ENCODE peak calls at places on chromosomes 16 and 17, in nine cellular contexts. V is breast epithelium, N is spleen, W is stomach, L is sigmoid colon, A is adrenal gland, X is right lobe of liver, P is esophagus squamous epithelium, K is GM12891. E is an unnamed sample.

GRCh38 chr16:69077251-69077650 is 28.2 kb upstream of the HAS3 start:
- DNase-seq in V (no peak), N (no peak), W (no peak), L (no peak), A (no peak), X (no peak), P (no peak), K (no peak), E (peak)

GRCh38 chr17:37447641-37448040 is 41.0 kb downstream of the TADA2A start:
- DNase-seq in V (no peak), N (no peak), W (no peak), L (no peak), A (no peak), X (no peak), P (no peak), K (no peak), E (peak)

GRCh38 chr17:74599023-74599399 is 6.9 kb upstream of the CD300LD start:
- DNase-seq in V (no peak), N (no peak), W (no peak), L (no peak), A (no peak), X (no peak), P (no peak), K (no peak), E (no peak)

GRCh38 chr17:31412511-31412910 is 21.0 kb downstream of the RAB11FIP4 start:
- DNase-seq in V (no peak), N (peak), W (no peak), L (peak), A (no peak), X (no peak), P (no peak), K (no peak), E (no peak)

GRCh38 chr16:57723170-57723569 is 12.4 kb upstream of the KATNB1 start:
- DNase-seq in V (no peak), N (peak), W (no peak), L (no peak), A (no peak), X (no peak), P (no peak), K (no peak), E (no peak)

GRCh38 chr17:43645765-43646481 is 15.8 kb downstream of the MEOX1 start:
- DNase-seq in V (peak), N (peak), W (peak), L (peak), A (peak), X (no peak), P (no peak), K (no peak), E (no peak)

GRCh38 chr16:35713762-35714650 is 2254.6 kb downstream of the TP53TG3F start:
- DNase-seq in V (no peak), N (no peak), W (no peak), L (no peak), A (no peak), X (peak), P (no peak), K (no peak), E (no peak)

GRCh38 chr16:49592507-49593422 is 219.2 kb downstream of the C16orf78 start:
- DNase-seq in V (no peak), N (peak), W (peak), L (no peak), A (peak), X (peak), P (no peak), K (peak), E (peak)

GRCh38 chr17:35094902-35095301 is 24.8 kb downstream of the RAD51D start:
- DNase-seq in V (no peak), N (no peak), W (no peak), L (no peak), A (no peak), X (no peak), P (no peak), K (no peak), E (peak)

DNA sequence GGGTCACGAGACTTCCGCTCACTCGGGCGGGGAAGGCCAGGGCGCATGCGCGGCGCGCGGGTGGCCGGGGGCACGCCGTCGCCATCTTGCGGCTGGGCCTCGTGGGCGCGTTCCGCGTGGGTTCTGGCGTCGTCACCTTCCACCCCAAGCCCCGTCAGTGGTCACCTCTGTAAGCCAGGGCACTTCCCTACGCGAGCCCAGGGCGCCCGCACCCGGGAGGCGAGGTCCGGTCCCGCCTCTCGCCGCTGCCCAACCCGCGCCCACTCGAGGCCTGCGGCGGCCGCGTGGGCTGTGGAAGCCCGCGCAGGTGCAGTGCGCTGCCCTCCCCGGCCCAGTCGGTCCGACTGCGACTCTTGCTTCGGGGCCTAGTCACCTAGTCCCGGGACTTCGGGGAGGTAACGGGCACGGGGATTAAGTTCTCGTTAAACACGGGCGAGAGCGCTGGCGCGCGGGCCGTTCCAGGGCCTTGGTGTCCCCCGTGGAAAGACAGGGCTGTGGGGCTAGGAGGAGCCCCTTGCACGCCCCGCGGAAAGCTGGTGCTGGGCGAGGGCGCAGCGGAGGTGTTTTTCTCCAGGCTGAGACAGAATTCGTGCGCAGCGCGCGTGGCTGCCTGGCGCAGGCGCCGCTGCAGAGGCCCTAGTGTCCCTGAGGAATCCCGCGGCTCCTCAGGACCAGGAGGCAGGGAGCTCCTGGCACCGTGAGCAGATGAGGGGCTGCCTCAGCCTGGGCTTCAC is 417 bp upstream of the ARHGDIA start:
- DNase-seq in V (peak), N (peak), W (peak), L (peak), A (peak), X (peak), P (no peak), K (peak), E (peak)
- TF ChIP-seq POLR2A in V (peak), N (peak), W (peak), L (peak), A (peak), X (peak), P (peak), K (peak), E (peak)

GRCh38 chr16:67165121-67166034 is 833 bp downstream of the HSF4 start:
- DNase-seq in V (no peak), N (no peak), W (no peak), L (no peak), A (no peak), X (no peak), P (no peak), K (no peak), E (no peak)
- TF ChIP-seq POLR2A in V (no peak), N (no peak), W (no peak), L (no peak), A (no peak), X (no peak), P (no peak), K (no peak), E (no peak)

DNA sequence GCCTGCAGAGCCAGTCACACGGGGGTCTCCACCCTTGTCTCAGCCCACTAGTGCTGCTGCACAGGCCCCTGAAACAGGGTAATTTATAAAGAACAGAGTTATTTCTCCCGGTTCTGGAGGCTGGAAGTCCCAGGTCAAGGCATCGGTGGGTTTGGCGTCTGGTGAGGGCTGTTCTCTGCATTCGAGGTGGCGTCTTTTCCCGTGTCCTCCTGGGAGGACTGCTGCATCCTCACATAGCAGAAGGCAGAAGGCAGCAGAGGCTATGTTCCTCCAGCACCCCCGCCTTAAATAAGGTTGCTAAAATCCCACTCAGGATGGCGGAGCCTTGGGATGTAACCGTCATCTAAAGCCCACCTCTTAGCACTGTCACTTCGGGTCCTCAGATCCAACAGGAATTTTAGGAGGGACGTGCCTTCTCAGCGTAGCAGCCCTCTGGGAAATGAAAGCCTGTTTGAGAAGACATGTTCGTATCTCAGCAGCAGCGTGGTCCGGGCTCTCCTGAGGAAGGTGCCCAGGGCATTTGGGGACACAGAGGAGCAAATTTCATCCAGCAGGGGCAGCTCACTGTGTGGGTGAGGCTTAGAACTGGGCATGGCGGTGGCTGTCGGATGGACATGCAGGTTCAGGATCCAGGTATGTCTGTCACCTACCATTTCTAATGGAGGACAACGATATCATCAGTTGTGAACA is 221.6 kb upstream of the CHMP6 start:
- DNase-seq in V (no peak), N (no peak), W (no peak), L (peak), A (no peak), X (no peak), P (no peak), K (no peak), E (no peak)
- TF ChIP-seq POLR2A in V (no peak), N (no peak), W (no peak), L (no peak), A (no peak), X (no peak), P (no peak), K (no peak), E (no peak)

DNA sequence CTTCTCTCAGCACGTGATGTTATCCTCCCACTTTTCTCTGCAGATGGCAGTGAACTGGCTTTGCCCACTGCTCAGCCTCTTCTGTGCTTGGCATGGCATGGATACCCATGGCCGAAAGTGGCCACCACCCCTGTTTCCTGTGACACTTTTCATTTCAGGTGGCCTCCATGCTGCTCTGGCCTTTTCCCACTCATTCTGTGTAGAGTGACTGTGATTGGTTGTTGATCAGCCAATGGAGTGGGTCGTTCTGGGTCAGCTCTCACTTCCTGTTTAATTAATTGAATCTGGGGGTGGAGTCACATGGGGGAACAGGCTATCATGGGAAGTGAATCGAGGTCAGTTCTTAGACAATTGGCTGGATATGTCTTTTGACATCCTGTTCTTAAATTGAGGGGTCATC is 350.1 kb upstream of the EEF2KMT start:
- DNase-seq in V (no peak), N (no peak), W (no peak), L (no peak), A (no peak), X (no peak), P (no peak), K (no peak), E (no peak)
- TF ChIP-seq POLR2A in V (no peak), N (no peak), W (no peak), L (no peak), A (no peak), X (no peak), P (no peak), K (no peak), E (no peak)

DNA sequence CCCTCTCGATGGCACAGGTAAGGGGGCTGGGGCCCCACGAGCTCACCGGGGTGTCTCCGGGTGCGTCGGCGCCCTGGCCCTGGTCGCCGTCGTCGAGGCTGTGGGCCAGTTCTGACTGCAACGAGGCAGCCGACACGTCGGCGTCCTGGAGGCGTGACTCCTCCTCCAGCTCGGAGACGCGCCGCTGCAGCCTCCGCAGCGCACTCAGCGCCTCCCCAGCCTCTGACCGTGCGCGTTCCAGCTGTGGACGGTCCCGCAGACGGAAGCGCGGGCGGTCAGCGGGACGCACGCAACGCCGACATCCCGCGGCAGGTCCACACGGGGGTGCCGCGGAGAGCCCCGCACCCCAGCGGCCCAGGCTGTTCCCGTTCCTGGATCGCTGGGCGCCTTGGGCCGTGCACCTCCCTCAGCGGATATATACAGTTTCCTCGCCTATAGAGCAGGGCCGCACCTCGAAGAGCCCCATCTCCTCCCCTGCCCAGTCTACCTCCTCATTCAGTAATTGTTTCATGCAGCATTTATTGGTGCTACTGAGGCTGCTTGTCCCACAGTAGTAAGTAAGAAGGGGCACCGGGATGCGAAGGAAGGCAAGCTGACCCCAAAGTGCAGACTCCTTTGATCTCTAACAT is 5.8 kb downstream of the THOC6 start:
- DNase-seq in V (no peak), N (peak), W (no peak), L (no peak), A (no peak), X (no peak), P (no peak), K (no peak), E (no peak)
- TF ChIP-seq POLR2A in V (no peak), N (no peak), W (no peak), L (no peak), A (no peak), X (no peak), P (no peak), K (no peak), E (no peak)

E was measured in H54.